ENCODE peak calls at places on chromosomes 3 and 15, in four cellular contexts. One of them, this sample, is unnamed.

GRCh38 chr3:195100903-195101591 is 169.9 kb downstream of the XXYLT1 start:
- DNase-seq in CD8-positive, alpha-beta T cell: no peak
- DNase-seq in Caco-2: no peak
- DNase-seq in cardiac muscle cell: no peak
- DNase-seq in this sample: no peak

GRCh38 chr3:99901200-99901926 is 83.7 kb downstream of the CMSS1 start:
- DNase-seq in CD8-positive, alpha-beta T cell: no peak
- DNase-seq in Caco-2: no peak
- DNase-seq in cardiac muscle cell: no peak
- DNase-seq in this sample: no peak

GRCh38 chr3:46283851-46284450 is 41.7 kb downstream of the CCR3 start:
- DNase-seq in CD8-positive, alpha-beta T cell: no peak
- DNase-seq in Caco-2: no peak
- DNase-seq in cardiac muscle cell: no peak
- DNase-seq in this sample: no peak

GRCh38 chr3:161890147-161890625 is 393.6 kb downstream of the OTOL1 start:
- DNase-seq in CD8-positive, alpha-beta T cell: no peak
- DNase-seq in Caco-2: no peak
- DNase-seq in cardiac muscle cell: no peak
- DNase-seq in this sample: no peak

GRCh38 chr3:156764761-156765160 is 61.4 kb upstream of the LEKR1 start:
- DNase-seq in CD8-positive, alpha-beta T cell: no peak
- DNase-seq in Caco-2: no peak
- DNase-seq in cardiac muscle cell: no peak
- DNase-seq in this sample: no peak

GRCh38 chr3:39665441-39665840 is 144.0 kb upstream of the MYRIP start:
- DNase-seq in CD8-positive, alpha-beta T cell: no peak
- DNase-seq in Caco-2: no peak
- DNase-seq in cardiac muscle cell: no peak
- DNase-seq in this sample: no peak

GRCh38 chr3:64082917-64083587 is 59.8 kb upstream of the PSMD6 start:
- DNase-seq in CD8-positive, alpha-beta T cell: no peak
- DNase-seq in Caco-2: no peak
- DNase-seq in cardiac muscle cell: no peak
- DNase-seq in this sample: no peak

GRCh38 chr3:127860223-127860622 is 37.9 kb upstream of the MGLL start:
- DNase-seq in CD8-positive, alpha-beta T cell: no peak
- DNase-seq in Caco-2: no peak
- DNase-seq in cardiac muscle cell: no peak
- DNase-seq in this sample: no peak

GRCh38 chr15:41482478-41482877 is 11.2 kb upstream of the ITPKA start:
- DNase-seq in CD8-positive, alpha-beta T cell: no peak
- DNase-seq in Caco-2: no peak
- DNase-seq in cardiac muscle cell: no peak
- DNase-seq in this sample: no peak

GRCh38 chr3:79761441-79761840 is 6.4 kb downstream of the ROBO1 start:
- DNase-seq in CD8-positive, alpha-beta T cell: no peak
- DNase-seq in Caco-2: no peak
- DNase-seq in cardiac muscle cell: no peak
- DNase-seq in this sample: no peak

GRCh38 chr15:68499620-68500312 is 67.8 kb upstream of the ITGA11 start:
- DNase-seq in CD8-positive, alpha-beta T cell: no peak
- DNase-seq in Caco-2: no peak
- DNase-seq in cardiac muscle cell: no peak
- DNase-seq in this sample: no peak

GRCh38 chr15:67838789-67839332 is 984 bp downstream of the RNU6-1 start:
- DNase-seq in CD8-positive, alpha-beta T cell: no peak
- DNase-seq in Caco-2: peak; percentile 82
- DNase-seq in cardiac muscle cell: peak; percentile 87
- DNase-seq in this sample: no peak

GRCh38 chr3:142992323-142992722 is 9.0 kb upstream of the U2SURP start:
- DNase-seq in CD8-positive, alpha-beta T cell: no peak
- DNase-seq in Caco-2: no peak
- DNase-seq in cardiac muscle cell: no peak
- DNase-seq in this sample: no peak

GRCh38 chr3:64539451-64540196 is 148.2 kb downstream of the ADAMTS9 start:
- DNase-seq in CD8-positive, alpha-beta T cell: no peak
- DNase-seq in Caco-2: no peak
- DNase-seq in cardiac muscle cell: no peak
- DNase-seq in this sample: no peak

GRCh38 chr3:70726966-70727365 is 414.5 kb upstream of the MDFIC2 start:
- DNase-seq in CD8-positive, alpha-beta T cell: no peak
- DNase-seq in Caco-2: no peak
- DNase-seq in cardiac muscle cell: no peak
- DNase-seq in this sample: no peak

GRCh38 chr15:80580536-80581260 is 114.4 kb upstream of the ABHD17C start:
- DNase-seq in CD8-positive, alpha-beta T cell: no peak
- DNase-seq in Caco-2: no peak
- DNase-seq in cardiac muscle cell: no peak
- DNase-seq in this sample: no peak

GRCh38 chr3:32078085-32078634 is 28.3 kb upstream of the GPD1L start:
- DNase-seq in CD8-positive, alpha-beta T cell: no peak
- DNase-seq in Caco-2: no peak
- DNase-seq in cardiac muscle cell: no peak
- DNase-seq in this sample: no peak

GRCh38 chr3:102299125-102299877 is 135.5 kb upstream of the ZPLD1 start:
- DNase-seq in CD8-positive, alpha-beta T cell: no peak
- DNase-seq in Caco-2: no peak
- DNase-seq in cardiac muscle cell: no peak
- DNase-seq in this sample: no peak

GRCh38 chr3:56919137-56919796 is 117.5 kb upstream of the ARHGEF3 start:
- DNase-seq in CD8-positive, alpha-beta T cell: no peak
- DNase-seq in Caco-2: no peak
- DNase-seq in cardiac muscle cell: no peak
- DNase-seq in this sample: no peak

GRCh38 chr3:156507285-156507684 is 47.6 kb downstream of the SSR3 start:
- DNase-seq in CD8-positive, alpha-beta T cell: no peak
- DNase-seq in Caco-2: no peak
- DNase-seq in cardiac muscle cell: no peak
- DNase-seq in this sample: no peak

GRCh38 chr15:78872155-78872971 is at the start of gene MORF4L1:
- DNase-seq in CD8-positive, alpha-beta T cell: peak; percentile 97
- DNase-seq in Caco-2: peak; percentile 97
- DNase-seq in cardiac muscle cell: peak; percentile 97
- DNase-seq in this sample: peak; percentile 79

GRCh38 chr15:78878356-78878755 is 5.7 kb downstream of the MORF4L1 start:
- DNase-seq in CD8-positive, alpha-beta T cell: no peak
- DNase-seq in Caco-2: no peak
- DNase-seq in cardiac muscle cell: no peak
- DNase-seq in this sample: no peak

GRCh38 chr15:78873796-78874761 is 1.4 kb downstream of the MORF4L1 start:
- DNase-seq in CD8-positive, alpha-beta T cell: no peak
- DNase-seq in Caco-2: no peak
- DNase-seq in cardiac muscle cell: no peak
- DNase-seq in this sample: peak; percentile 78

GRCh38 chr15:78872972-78873795 is 494 bp downstream of the MORF4L1 start:
- DNase-seq in CD8-positive, alpha-beta T cell: peak; percentile 89
- DNase-seq in Caco-2: peak; percentile 93
- DNase-seq in cardiac muscle cell: peak; percentile 93
- DNase-seq in this sample: peak; percentile 46

GRCh38 chr15:78875107-78875914 is 2.6 kb downstream of the MORF4L1 start:
- DNase-seq in CD8-positive, alpha-beta T cell: no peak
- DNase-seq in Caco-2: no peak
- DNase-seq in cardiac muscle cell: no peak
- DNase-seq in this sample: no peak
- H3K4me3 ChIP-seq in CD8-positive, alpha-beta T cell: peak overlapping the region; percentile 97
- H3K4me3 ChIP-seq in Caco-2: no peak overlapping the region
- H3K4me3 ChIP-seq in cardiac muscle cell: peak overlapping the region; percentile 66
- H3K4me3 ChIP-seq in this sample: peak overlapping the region; percentile 79

GRCh38 chr15:64731012-64731806 is 44.2 kb downstream of the RBPMS2 start:
- DNase-seq in CD8-positive, alpha-beta T cell: peak; percentile 93
- DNase-seq in Caco-2: peak; percentile 84
- DNase-seq in cardiac muscle cell: peak; percentile 88
- DNase-seq in this sample: peak; percentile 75
- TF ChIP-seq CTCF in CD8-positive, alpha-beta T cell: peak; percentile 98
- TF ChIP-seq CTCF in Caco-2: peak; percentile 89
- TF ChIP-seq CTCF in cardiac muscle cell: peak; percentile 79
- TF ChIP-seq CTCF in this sample: peak; percentile 90

DNA sequence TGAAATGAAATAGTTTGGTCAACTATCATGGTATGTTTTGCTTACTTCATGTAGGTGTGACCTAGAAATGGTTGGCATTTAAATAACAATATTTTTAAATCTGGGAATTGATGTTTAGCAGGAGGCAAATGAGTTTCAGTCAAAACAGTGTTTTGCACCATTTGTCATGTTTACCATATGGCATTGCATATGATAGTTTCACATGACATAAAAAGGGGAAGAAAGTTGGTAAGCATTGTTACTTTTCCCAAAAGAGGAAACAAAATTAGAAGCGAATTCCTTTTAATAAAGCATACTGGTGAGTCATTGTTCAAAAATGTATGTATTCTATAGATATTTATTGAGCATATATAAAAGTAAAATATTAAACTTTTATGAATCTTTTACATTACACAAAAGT is 2.3 kb downstream of the RNF13 start:
- DNase-seq in CD8-positive, alpha-beta T cell: no peak
- DNase-seq in Caco-2: no peak
- DNase-seq in cardiac muscle cell: no peak
- DNase-seq in this sample: no peak
- H3K4me3 ChIP-seq in CD8-positive, alpha-beta T cell: no peak overlapping the region
- H3K4me3 ChIP-seq in Caco-2: no peak overlapping the region
- H3K4me3 ChIP-seq in cardiac muscle cell: no peak overlapping the region
- H3K4me3 ChIP-seq in this sample: no peak overlapping the region

GRCh38 chr3:120182613-120183524 is 88.6 kb upstream of the GSK3B start:
- DNase-seq in CD8-positive, alpha-beta T cell: peak; percentile 29
- DNase-seq in Caco-2: no peak
- DNase-seq in cardiac muscle cell: no peak
- DNase-seq in this sample: no peak
- TF ChIP-seq CTCF in CD8-positive, alpha-beta T cell: no peak
- TF ChIP-seq CTCF in Caco-2: no peak
- TF ChIP-seq CTCF in cardiac muscle cell: peak; percentile 47
- TF ChIP-seq CTCF in this sample: peak; percentile 65

GRCh38 chr3:134598813-134599563 is 51.8 kb downstream of the KY start:
- DNase-seq in CD8-positive, alpha-beta T cell: no peak
- DNase-seq in Caco-2: no peak
- DNase-seq in cardiac muscle cell: no peak
- DNase-seq in this sample: no peak

GRCh38 chr3:134597390-134597975 is 53.3 kb downstream of the KY start:
- DNase-seq in CD8-positive, alpha-beta T cell: no peak
- DNase-seq in Caco-2: no peak
- DNase-seq in cardiac muscle cell: no peak
- DNase-seq in this sample: no peak

GRCh38 chr3:134590766-134591165 is 60.1 kb downstream of the KY start:
- DNase-seq in CD8-positive, alpha-beta T cell: no peak
- DNase-seq in Caco-2: no peak
- DNase-seq in cardiac muscle cell: no peak
- DNase-seq in this sample: no peak

GRCh38 chr3:134592806-134593205 is 58.0 kb downstream of the KY start:
- DNase-seq in CD8-positive, alpha-beta T cell: no peak
- DNase-seq in Caco-2: no peak
- DNase-seq in cardiac muscle cell: no peak
- DNase-seq in this sample: no peak

DNA sequence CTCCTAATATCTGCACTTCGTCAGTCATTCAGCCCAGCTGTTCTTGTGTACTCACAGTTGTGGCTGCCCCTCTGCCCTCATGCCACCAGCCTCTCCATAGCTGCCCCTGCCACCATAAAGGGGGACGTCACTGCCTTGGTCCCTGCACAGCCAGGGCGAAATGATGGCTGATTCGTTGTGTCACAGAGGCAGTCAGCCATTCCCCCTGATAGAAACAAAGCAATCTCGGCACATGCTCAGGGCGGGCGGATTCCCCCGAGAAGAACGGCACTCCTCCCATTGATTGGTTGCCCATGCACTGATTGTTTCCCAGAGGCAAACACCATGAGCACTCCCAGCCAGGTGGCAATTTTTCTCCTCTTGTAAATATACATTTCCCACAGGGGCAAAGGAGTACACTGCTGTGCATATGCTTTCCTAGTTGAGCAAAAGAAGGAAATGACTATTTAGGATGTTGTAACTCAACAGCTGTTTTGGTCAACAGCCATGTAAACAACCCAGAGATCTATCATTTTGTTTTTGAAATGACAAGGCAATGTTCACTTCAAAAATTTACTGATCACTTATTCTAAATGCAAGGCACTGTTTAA is 56.5 kb downstream of the KY start:
- DNase-seq in CD8-positive, alpha-beta T cell: no peak
- DNase-seq in Caco-2: no peak
- DNase-seq in cardiac muscle cell: no peak
- DNase-seq in this sample: no peak
- H3K4me3 ChIP-seq in CD8-positive, alpha-beta T cell: no peak overlapping the region
- H3K4me3 ChIP-seq in Caco-2: no peak overlapping the region
- H3K4me3 ChIP-seq in cardiac muscle cell: no peak overlapping the region
- H3K4me3 ChIP-seq in this sample: no peak overlapping the region

DNA sequence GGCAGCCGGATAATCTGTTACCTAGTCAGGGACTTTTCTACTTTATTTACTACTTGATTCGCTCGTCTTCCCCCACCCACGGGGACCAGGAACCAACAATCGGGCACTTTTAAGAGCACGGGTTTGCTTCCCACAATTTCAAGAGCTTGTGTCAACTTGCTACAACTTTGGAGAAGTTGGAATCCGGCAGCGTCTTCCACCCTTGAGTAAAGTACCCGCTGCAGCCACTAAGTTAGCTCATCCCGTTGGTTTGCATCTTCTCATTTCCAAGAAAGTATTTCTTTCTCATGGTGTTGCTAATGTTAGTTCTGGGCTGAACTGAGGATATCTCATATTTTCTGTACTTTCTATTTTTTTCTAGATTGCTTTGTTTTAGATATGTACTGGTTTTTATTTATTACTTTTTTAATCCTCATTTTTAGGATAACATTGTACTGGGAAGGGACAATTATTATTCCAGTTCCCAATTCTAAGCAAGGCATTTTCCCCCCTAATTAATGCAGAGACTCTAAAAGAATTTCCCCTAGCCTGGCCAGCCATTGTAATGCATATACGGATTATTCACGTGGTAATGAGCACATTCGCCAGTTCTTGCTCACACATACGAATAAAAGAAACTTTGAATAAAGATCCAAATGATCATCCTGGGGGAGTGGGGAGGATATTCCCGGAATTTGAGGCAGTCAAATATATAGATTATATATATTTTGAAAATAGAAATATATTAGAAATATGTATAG is 4.0 kb downstream of the SOX2 start:
- DNase-seq in CD8-positive, alpha-beta T cell: no peak
- DNase-seq in Caco-2: no peak
- DNase-seq in cardiac muscle cell: no peak
- DNase-seq in this sample: no peak
- TF ChIP-seq CTCF in CD8-positive, alpha-beta T cell: no peak
- TF ChIP-seq CTCF in Caco-2: no peak
- TF ChIP-seq CTCF in cardiac muscle cell: no peak
- TF ChIP-seq CTCF in this sample: no peak

GRCh38 chr3:33453331-33453761 is 13.1 kb upstream of the UBP1 start:
- DNase-seq in CD8-positive, alpha-beta T cell: no peak
- DNase-seq in Caco-2: no peak
- DNase-seq in cardiac muscle cell: no peak
- DNase-seq in this sample: no peak

GRCh38 chr3:33442190-33442589 is 2.0 kb upstream of the UBP1 start:
- DNase-seq in CD8-positive, alpha-beta T cell: no peak
- DNase-seq in Caco-2: no peak
- DNase-seq in cardiac muscle cell: no peak
- DNase-seq in this sample: no peak

GRCh38 chr3:33447958-33448357 is 7.8 kb upstream of the UBP1 start:
- DNase-seq in CD8-positive, alpha-beta T cell: no peak
- DNase-seq in Caco-2: no peak
- DNase-seq in cardiac muscle cell: peak; percentile 8
- DNase-seq in this sample: no peak
- H3K4me3 ChIP-seq in CD8-positive, alpha-beta T cell: no peak overlapping the region
- H3K4me3 ChIP-seq in Caco-2: no peak overlapping the region
- H3K4me3 ChIP-seq in cardiac muscle cell: peak overlapping the region; percentile 47
- H3K4me3 ChIP-seq in this sample: no peak overlapping the region

GRCh38 chr3:48664313-48664644 is 1.6 kb upstream of the CELSR3 start:
- DNase-seq in CD8-positive, alpha-beta T cell: no peak
- DNase-seq in Caco-2: no peak
- DNase-seq in cardiac muscle cell: no peak
- DNase-seq in this sample: no peak
- TF ChIP-seq CTCF in CD8-positive, alpha-beta T cell: no peak
- TF ChIP-seq CTCF in Caco-2: no peak
- TF ChIP-seq CTCF in cardiac muscle cell: no peak
- TF ChIP-seq CTCF in this sample: no peak